ENCODE peak calls at places on chromosomes 6 and 20, in four cellular contexts. K, I, W and U are unnamed samples.

GRCh38 chr6:145814035-145814500 is 527 bp downstream of the FBXO30 start:
- DNase-seq in I (peak), K (no peak), W (no peak), U (no peak)

GRCh38 chr20:39269493-39270217 is 307.5 kb downstream of the DHX35 start:
- DNase-seq in K (no peak), W (no peak), I (no peak), U (no peak)

GRCh38 chr20:57460781-57461465 is 64.0 kb downstream of the CTCFL start:
- DNase-seq in K (no peak), I (no peak), W (no peak), U (no peak)

GRCh38 chr20:51259455-51259854 is 236.5 kb upstream of the KCNG1 start:
- DNase-seq in I (no peak), W (no peak), K (no peak), U (no peak)

GRCh38 chr20:25315418-25316210 is 67.7 kb downstream of the PYGB start:
- DNase-seq in W (no peak), I (peak), K (no peak), U (no peak)

GRCh38 chr20:58192567-58192966 is 35.9 kb downstream of the ANKRD60 start:
- DNase-seq in W (no peak), I (no peak), K (no peak), U (no peak)

GRCh38 chr6:107652526-107653182 is 162.7 kb downstream of the SOBP start:
- DNase-seq in W (no peak), K (no peak), I (no peak), U (peak)

GRCh38 chr6:149964243-149965190 is 774 bp downstream of the ULBP1 start:
- DNase-seq in W (peak), I (no peak), K (no peak), U (no peak)

GRCh38 chr6:47034919-47035318 is 7.2 kb downstream of the ADGRF1 start:
- DNase-seq in W (peak), I (no peak), K (no peak), U (peak)

GRCh38 chr6:10033223-10033829 is 381.5 kb downstream of the TFAP2A start:
- DNase-seq in W (no peak), I (no peak), K (no peak), U (no peak)

GRCh38 chr6:167705211-167705750 is 121.4 kb upstream of the AFDN start:
- DNase-seq in W (no peak), K (no peak), I (no peak), U (no peak)

GRCh38 chr6:164014716-164015484 is 600.4 kb downstream of the QKI start:
- DNase-seq in K (no peak), W (no peak), I (no peak), U (no peak)

GRCh38 chr6:10518461-10519216 is 2.5 kb upstream of the GCNT2 start:
- DNase-seq in K (no peak), I (no peak), W (no peak), U (peak)

GRCh38 chr6:37679539-37680476 is 17.9 kb downstream of the MDGA1 start:
- DNase-seq in K (no peak), I (no peak), W (no peak), U (no peak)

GRCh38 chr20:7155282-7155681 is 387.8 kb downstream of the BMP2 start:
- DNase-seq in K (no peak), W (no peak), I (no peak), U (no peak)

GRCh38 chr20:23397961-23398360 is 23.3 kb downstream of the NAPB start:
- DNase-seq in I (no peak), K (no peak), W (peak), U (no peak)

GRCh38 chr6:30685977-30686907 is at the start of gene PPP1R18:
- DNase-seq in K (peak), W (peak), I (peak), U (no peak)

GRCh38 chr6:139820191-139820590 is 445.7 kb upstream of the CITED2 start:
- DNase-seq in W (peak), K (no peak), I (no peak), U (no peak)

GRCh38 chr6:137657351-137657911 is 163.2 kb upstream of the OLIG3 start:
- DNase-seq in K (no peak), I (no peak), W (no peak), U (no peak)

GRCh38 chr20:14498809-14499208 is 161.4 kb upstream of the FLRT3 start:
- DNase-seq in I (no peak), W (no peak), K (no peak), U (no peak)

GRCh38 chr6:140766999-140767398 is 1365.7 kb upstream of the GJE1 start:
- DNase-seq in I (no peak), K (no peak), W (no peak), U (no peak)

GRCh38 chr20:17444091-17444490 is 87.1 kb downstream of the BFSP1 start:
- DNase-seq in I (no peak), K (no peak), W (no peak), U (no peak)

GRCh38 chr6:85470023-85470410 is 20.1 kb downstream of the NT5E start:
- DNase-seq in K (no peak), W (no peak), I (no peak), U (no peak)

GRCh38 chr20:51828762-51829161 is 26.4 kb upstream of the SALL4 start:
- DNase-seq in W (no peak), K (no peak), I (no peak), U (no peak)

GRCh38 chr6:169725270-169726048 is 1.2 kb upstream of the PHF10 start:
- DNase-seq in W (peak), K (peak), I (peak), U (no peak)

GRCh38 chr20:44715495-44716308 is 533 bp downstream of the CCN5 start:
- DNase-seq in W (no peak), K (no peak), I (no peak), U (no peak)

GRCh38 chr6:102944475-102944874 is 1551.0 kb downstream of the GRIK2 start:
- DNase-seq in W (no peak), K (no peak), I (no peak), U (no peak)

GRCh38 chr6:57822896-57823358 is 505.5 kb downstream of the PRIM2 start:
- DNase-seq in W (no peak), I (no peak), K (no peak), U (no peak)

GRCh38 chr20:50058646-50059398 is 54.1 kb downstream of the UBE2V1 start:
- DNase-seq in I (no peak), K (no peak), W (no peak), U (no peak)

GRCh38 chr6:2351807-2352431 is 106.5 kb upstream of the GMDS start:
- DNase-seq in K (no peak), W (peak), I (no peak), U (no peak)

DNA sequence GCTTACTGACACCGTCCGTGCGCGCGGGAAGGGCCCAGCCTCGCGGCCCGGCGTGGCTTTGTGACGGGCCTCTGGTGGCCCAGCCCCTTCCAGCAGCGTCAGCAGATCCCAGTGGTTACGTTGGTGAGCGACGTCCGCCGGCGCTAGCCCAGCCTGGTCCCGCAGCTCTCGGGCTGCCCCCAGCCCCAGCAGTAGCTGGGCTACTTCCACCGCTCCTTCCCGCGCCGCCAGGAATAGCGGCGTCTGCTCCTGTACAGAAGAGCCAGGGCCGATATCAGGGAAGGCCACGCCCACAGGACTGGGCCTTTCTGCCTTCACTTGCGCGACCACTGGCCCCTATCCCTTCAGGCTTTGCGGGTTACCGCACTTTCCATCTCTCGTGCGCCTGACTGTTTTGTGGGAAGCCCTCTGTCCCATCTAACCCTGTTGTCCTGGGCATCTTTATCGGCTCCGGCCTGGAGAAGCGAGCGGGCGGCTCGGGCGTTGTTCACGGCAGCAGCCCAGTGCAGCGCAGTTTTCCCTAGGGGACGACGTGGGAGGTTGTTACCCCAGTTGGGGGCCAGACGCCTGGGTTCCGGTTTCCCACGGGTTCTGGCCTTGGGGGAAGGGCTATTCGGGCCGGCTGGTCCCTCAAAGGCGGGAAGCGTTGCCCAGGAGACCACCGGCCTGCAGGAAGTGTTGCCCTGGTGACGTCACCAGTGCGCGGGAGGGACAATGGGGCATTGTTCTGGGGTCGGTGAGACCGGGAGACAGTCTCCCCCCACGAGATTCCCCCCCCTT is 3.6 kb upstream of the GPSM3 start:
- DNase-seq in W (peak), K (peak), I (peak), U (no peak)
- TF ChIP-seq CTCF in W (no peak), K (no peak), I (no peak), U (no peak)

DNA sequence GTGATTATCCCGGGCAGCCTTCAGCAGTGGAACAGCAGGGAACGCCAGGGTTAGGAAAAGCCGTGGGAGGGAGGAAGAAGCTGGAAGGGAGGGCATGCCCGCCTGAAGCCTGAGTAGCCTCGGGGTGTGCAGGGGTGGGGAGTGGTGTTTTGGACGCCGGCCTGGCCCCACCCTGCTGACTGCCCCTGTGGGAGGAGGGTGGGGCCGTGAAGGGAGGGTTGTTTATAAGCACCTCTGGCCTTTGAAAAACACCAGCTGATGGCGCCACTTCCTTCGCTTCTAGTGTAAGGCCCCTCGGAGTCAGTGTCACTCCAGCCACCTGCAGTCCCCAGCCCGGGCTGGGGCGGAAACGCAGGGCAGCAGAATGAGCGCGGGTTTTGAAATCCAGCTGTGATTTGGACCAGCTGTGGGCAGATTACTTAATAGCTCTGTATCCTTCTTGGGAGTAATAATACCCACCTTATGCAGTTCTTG is 52.8 kb upstream of the BMP6 start:
- DNase-seq in K (no peak), I (peak), W (peak), U (no peak)
- H3K4me3 ChIP-seq in K (no peak), I (peak), W (peak), U (no peak)

GRCh38 chr20:63215101-63216040 is 560 bp downstream of the YTHDF1 start:
- DNase-seq in W (peak), K (no peak), I (peak), U (no peak)
- TF ChIP-seq CTCF in W (peak), K (no peak), I (no peak), U (peak)

GRCh38 chr6:106373502-106374239 is 13.2 kb downstream of the CRYBG1 start:
- DNase-seq in K (no peak), I (no peak), W (no peak), U (no peak)

GRCh38 chr6:106372838-106373501 is 12.5 kb downstream of the CRYBG1 start:
- DNase-seq in W (no peak), I (no peak), K (no peak), U (no peak)

GRCh38 chr6:106369739-106370138 is 9.2 kb downstream of the CRYBG1 start:
- DNase-seq in W (no peak), K (no peak), I (no peak), U (no peak)

GRCh38 chr6:106370639-106371038 is 10.1 kb downstream of the CRYBG1 start:
- DNase-seq in K (no peak), W (no peak), I (no peak), U (no peak)
- H3K4me3 ChIP-seq in K (no peak), W (no peak), I (no peak), U (no peak)

DNA sequence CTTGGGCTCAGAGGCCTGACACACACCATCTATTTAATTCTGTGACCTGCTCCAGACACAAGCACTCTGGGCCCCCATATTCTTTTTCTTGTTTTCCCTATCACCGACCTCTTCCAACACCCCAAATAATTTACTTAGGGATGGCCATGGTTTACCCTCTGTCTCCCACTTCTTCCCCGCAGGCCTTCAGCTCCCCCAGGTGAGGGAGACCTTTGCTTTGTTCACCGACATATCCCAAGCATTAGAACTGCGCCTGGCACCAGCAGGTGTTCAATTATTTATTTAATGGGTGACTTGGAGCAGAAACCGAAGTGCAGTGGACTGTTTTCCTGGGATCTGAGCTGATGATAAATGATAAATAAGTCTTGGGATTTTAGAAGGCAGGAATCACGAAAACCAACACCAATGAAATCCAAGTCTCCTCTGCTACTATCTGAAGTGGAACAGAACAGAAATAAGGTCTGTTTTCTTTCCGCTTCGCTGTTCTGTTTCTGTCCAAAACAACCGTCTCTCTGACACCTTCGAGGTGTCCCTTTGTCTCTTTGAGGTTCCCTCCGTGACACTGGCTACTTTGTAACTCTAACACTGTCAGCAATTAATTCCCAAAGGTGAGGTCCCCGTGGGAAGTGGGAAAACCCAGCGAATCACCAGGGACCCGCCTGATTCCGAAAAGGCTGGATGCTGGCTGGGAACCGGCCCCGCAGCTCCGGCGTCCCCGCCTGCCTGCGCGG is 1.1 kb upstream of the RIN2 start:
- DNase-seq in W (no peak), K (no peak), I (no peak), U (no peak)
- TF ChIP-seq CTCF in W (no peak), K (no peak), I (no peak), U (peak)

GRCh38 chr6:71236926-71237425 is 51.6 kb upstream of the OGFRL1 start:
- DNase-seq in I (no peak), K (no peak), W (no peak), U (no peak)

GRCh38 chr6:71239694-71240093 is 48.9 kb upstream of the OGFRL1 start:
- DNase-seq in K (no peak), W (no peak), I (no peak), U (no peak)

GRCh38 chr6:71238351-71238750 is 50.3 kb upstream of the OGFRL1 start:
- DNase-seq in I (no peak), W (peak), K (no peak), U (no peak)
- H3K4me3 ChIP-seq in I (no peak), W (no peak), K (no peak), U (no peak)

DNA sequence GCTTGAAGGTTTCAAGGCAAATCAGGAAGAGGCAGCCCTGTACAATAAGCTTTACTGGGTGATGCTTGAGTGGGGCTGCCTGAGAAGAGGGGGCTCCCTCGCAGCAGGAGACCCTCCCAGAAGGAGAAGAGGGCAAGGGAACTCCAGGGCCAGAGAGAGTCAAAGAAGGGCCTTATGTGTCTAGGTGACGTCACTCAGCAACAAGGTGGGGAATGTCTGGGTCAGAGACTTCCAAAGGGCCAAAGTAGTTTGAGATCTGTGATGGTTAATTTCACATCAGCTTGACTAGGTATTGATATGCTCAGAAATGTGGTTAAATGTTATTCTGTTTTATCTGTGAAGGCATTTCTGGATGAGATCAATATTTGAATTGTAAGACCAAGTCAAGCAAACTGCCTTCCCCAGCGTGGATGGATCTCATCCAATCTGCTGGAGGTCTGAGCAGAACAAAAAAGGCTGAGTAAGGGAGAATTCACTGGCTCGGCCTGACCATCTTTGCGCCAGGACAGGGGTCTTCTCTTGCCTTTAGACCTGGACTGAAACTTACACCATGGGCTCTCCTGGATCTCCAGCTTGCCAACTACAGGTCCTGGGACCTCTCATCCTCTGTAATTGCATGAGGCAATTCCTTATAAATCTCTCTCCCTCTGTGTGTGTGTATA is 35.9 kb downstream of the MAS1 start:
- DNase-seq in I (no peak), W (no peak), K (no peak), U (no peak)
- TF ChIP-seq CTCF in I (no peak), W (no peak), K (no peak), U (no peak)